ENCODE peak calls at places on chromosomes 16 and 17, in four cellular contexts. O, U, Q and T are unnamed samples.

GRCh38 chr16:88930716-88931115 is 46.3 kb downstream of the CBFA2T3 start:
- DNase-seq in O (no peak), U (no peak), Q (no peak), T (no peak)

GRCh38 chr17:62892870-62893338 is 73.1 kb upstream of the TANC2 start:
- DNase-seq in O (no peak), U (peak; percentile 20), Q (no peak), T (peak; percentile 74)

GRCh38 chr16:3137267-3137666 is 2.4 kb downstream of the ZNF213 start:
- DNase-seq in O (no peak), U (no peak), Q (no peak), T (no peak)

GRCh38 chr17:32822996-32823395 is 53.9 kb downstream of the MYO1D start:
- DNase-seq in O (no peak), U (no peak), Q (no peak), T (no peak)

GRCh38 chr16:1296688-1297412 is 12.6 kb upstream of the UBE2I start:
- DNase-seq in O (no peak), U (peak; percentile 87), Q (no peak), T (peak; percentile 52)

GRCh38 chr17:35161281-35161761 is 13.7 kb downstream of the UNC45B start:
- DNase-seq in O (no peak), U (no peak), Q (no peak), T (no peak)

GRCh38 chr16:58499615-58500328 is at the start of gene NDRG4:
- DNase-seq in O (peak; percentile 40), U (peak; percentile 81), Q (no peak), T (peak; percentile 91)

GRCh38 chr17:50218071-50218759 is 16.8 kb upstream of the COL1A1 start:
- DNase-seq in O (no peak), U (no peak), Q (no peak), T (no peak)

GRCh38 chr16:15035163-15035729 is 20.6 kb downstream of the NTAN1 start:
- DNase-seq in O (no peak), U (no peak), Q (no peak), T (no peak)

GRCh38 chr17:21161498-21162393 is 35.0 kb downstream of the DHRS7B start:
- DNase-seq in O (no peak), U (peak; percentile 42), Q (no peak), T (peak; percentile 11)

GRCh38 chr17:307741-308507 is 44.7 kb downstream of the RPH3AL start:
- DNase-seq in O (no peak), U (no peak), Q (no peak), T (no peak)

GRCh38 chr16:286491-287297 is 3.7 kb downstream of the PDIA2 start:
- DNase-seq in O (no peak), U (no peak), Q (no peak), T (no peak)

DNA sequence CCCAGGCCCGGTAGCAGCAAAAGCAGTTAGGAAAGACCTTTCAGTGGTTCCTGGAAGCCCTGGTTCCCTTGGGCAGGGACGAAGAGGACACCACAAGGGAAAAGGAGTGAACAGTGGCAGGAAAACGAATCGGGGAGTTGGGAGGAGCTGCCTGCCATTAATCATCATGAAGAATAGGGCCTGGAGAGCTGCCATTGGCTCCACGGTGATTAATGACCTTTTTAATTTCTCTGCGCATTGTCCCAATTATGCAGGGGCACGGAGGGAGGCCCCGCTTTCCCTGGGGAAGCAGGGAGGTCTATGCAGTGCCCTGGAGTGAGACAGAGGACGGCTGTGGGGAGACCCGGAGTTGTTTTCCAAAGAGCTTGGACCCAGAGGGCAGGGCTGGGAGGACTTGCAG is 338.9 kb upstream of the C16orf82 start:
- DNase-seq in O (no peak), U (no peak), Q (no peak), T (no peak)
- TF ChIP-seq MAX in O (no peak), U (no peak), Q (no peak), T (no peak)

DNA sequence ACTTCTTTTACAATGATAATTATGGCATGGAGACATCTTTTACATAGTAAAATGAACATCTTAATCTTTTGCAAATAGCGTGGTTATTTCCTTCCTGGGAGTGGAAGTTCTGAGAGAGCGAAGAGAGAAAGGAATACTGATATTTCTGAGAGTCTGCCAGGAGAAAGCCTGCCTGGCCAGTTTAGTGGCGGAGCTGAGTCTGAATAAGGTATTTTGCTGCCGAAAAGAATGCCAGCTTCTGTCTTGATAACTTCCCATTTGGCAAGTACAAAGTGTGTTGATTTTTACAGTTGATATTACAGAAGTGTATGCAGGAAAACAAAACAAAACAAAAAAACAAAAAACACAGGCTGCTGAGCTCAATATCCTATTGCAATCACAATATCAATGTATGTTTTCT is 55.9 kb downstream of the KCNJ2 start:
- DNase-seq in O (no peak), U (no peak), Q (no peak), T (no peak)
- H3K27ac ChIP-seq in O (no peak overlapping the region), U (no peak overlapping the region), Q (no peak overlapping the region), T (no peak overlapping the region)

DNA sequence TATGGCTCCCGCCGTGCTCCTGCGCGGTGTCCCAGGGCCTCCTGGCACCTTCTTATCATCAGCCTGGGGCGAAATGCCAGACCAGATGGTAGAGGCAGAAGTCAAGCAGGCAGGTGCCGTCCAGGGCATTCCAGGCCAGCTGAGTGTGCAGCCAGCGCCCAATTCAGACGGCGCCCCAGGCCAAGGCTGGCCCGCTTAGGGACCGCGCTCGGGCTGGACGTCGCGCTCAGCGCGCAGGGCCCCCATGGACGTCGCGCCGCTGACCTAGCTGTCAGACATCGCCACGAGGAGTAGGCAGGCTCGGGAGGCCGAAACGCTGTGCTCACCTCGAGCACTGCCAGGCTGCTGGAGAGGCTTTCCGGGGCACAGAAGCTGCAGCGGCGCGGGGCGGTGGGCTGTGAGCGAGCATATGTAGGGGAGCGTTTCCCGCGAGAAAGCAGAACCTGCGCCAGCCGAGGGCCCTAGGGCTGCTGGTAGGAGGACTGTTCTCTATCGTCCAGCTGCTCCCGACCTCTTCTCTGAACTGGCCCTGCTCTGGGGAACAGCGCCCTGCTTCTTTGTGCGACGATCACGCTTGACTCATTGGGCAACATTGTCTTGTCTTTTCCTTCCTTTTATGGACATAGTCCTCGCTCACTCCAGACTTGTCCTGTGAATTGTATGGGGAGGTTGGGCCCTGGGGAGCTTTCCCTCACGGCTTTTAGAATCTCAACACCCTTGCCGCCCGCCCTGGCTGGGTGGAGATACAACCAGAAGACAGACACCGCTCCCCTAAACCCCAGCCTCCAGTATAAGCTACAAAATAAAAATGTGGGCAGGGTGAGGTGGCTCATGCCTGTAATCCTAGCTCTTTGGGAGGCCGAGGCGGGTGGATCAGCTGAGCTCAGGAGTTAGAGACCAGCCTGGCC is 8.4 kb upstream of the CA4 start:
- DNase-seq in O (no peak), U (no peak), Q (no peak), T (no peak)
- TF ChIP-seq ESRRA in O (no peak), U (no peak), Q (no peak), T (no peak)

GRCh38 chr17:47201168-47201567 is 8.0 kb upstream of the MYL4 start:
- DNase-seq in O (no peak), U (no peak), Q (no peak), T (no peak)

GRCh38 chr17:47205419-47205963 is 3.7 kb upstream of the MYL4 start:
- DNase-seq in O (no peak), U (no peak), Q (peak; percentile 78), T (no peak)

GRCh38 chr17:47204722-47205418 is 4.3 kb upstream of the MYL4 start:
- DNase-seq in O (no peak), U (no peak), Q (peak; percentile 77), T (no peak)

GRCh38 chr17:47207143-47208067 is 1.7 kb upstream of the MYL4 start:
- DNase-seq in O (no peak), U (no peak), Q (no peak), T (no peak)

DNA sequence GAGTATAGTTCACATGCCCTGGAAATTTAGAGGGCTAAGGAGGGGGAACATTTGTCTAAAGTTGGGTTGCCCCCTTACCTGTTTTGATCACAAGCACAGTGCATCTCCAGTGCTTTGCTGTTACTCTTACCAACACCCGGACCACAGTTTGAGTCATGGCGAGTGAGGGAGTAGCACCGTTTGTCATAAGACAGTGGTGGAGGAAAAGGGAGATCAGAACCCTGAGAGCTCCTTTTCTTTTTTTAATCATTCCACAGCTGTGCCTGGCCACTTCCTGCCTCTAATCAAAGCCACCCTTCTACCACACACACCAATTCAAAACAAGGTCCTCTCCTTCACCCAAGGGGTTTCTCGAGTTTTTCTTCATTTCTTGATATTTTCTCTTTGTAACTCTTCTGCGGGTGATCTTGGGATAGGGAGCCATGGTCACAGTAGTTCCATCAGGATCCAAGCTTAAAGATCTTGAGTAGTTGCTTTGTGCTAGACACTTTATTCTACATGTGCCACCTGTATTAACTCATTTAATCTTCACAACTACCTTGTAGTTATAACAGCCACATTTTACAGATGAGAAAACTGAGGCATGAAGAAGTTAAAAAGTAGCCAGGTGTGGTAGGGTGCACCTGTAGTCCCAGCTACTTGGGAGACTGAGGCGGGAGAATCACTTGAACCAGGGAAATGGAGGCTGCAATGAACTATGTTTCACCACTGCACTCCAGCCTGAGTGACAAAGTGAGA is 5.0 kb upstream of the MYL4 start:
- DNase-seq in O (no peak), U (no peak), Q (no peak), T (no peak)
- TF ChIP-seq MAX in O (no peak), U (no peak), Q (no peak), T (no peak)